ENCODE peak calls at places on chromosomes 11 and 22, in six cellular contexts. One of them, this sample, is unnamed.

GRCh38 chr11:763549-764321 is 13.6 kb downstream of the GATD1 start:
- DNase-seq in NCI-H2171 treated with DMSO at 0.1 percent for 48 hours: no peak
- DNase-seq in KBM-7: no peak
- DNase-seq in anterior cingulate cortex: no peak
- DNase-seq in upper lobe of right lung: no peak
- DNase-seq in fibroblast of gingiva: no peak
- DNase-seq in this sample: no peak

GRCh38 chr11:120708511-120709183 is 197.1 kb downstream of the GRIK4 start:
- DNase-seq in NCI-H2171 treated with DMSO at 0.1 percent for 48 hours: no peak
- DNase-seq in KBM-7: no peak
- DNase-seq in anterior cingulate cortex: no peak
- DNase-seq in upper lobe of right lung: no peak
- DNase-seq in fibroblast of gingiva: no peak
- DNase-seq in this sample: no peak

GRCh38 chr11:124754309-124754708 is 2.3 kb upstream of the VSIG2 start:
- DNase-seq in NCI-H2171 treated with DMSO at 0.1 percent for 48 hours: no peak
- DNase-seq in KBM-7: no peak
- DNase-seq in anterior cingulate cortex: no peak
- DNase-seq in upper lobe of right lung: no peak
- DNase-seq in fibroblast of gingiva: no peak
- DNase-seq in this sample: peak; percentile 67

GRCh38 chr11:87036756-87037449 is 831 bp upstream of the TMEM135 start:
- DNase-seq in NCI-H2171 treated with DMSO at 0.1 percent for 48 hours: no peak
- DNase-seq in KBM-7: no peak
- DNase-seq in anterior cingulate cortex: peak; percentile 60
- DNase-seq in upper lobe of right lung: no peak
- DNase-seq in fibroblast of gingiva: no peak
- DNase-seq in this sample: no peak

GRCh38 chr11:10287766-10288165 is 6.3 kb downstream of the SBF2 start:
- DNase-seq in NCI-H2171 treated with DMSO at 0.1 percent for 48 hours: no peak
- DNase-seq in KBM-7: no peak
- DNase-seq in anterior cingulate cortex: no peak
- DNase-seq in upper lobe of right lung: no peak
- DNase-seq in fibroblast of gingiva: no peak
- DNase-seq in this sample: no peak

GRCh38 chr11:35364101-35364780 is 55.1 kb downstream of the SLC1A2 start:
- DNase-seq in NCI-H2171 treated with DMSO at 0.1 percent for 48 hours: no peak
- DNase-seq in KBM-7: no peak
- DNase-seq in anterior cingulate cortex: no peak
- DNase-seq in upper lobe of right lung: peak; percentile 62
- DNase-seq in fibroblast of gingiva: peak; percentile 96
- DNase-seq in this sample: peak; percentile 95

GRCh38 chr11:8963569-8964323 is 496 bp downstream of the TMEM9B start:
- DNase-seq in NCI-H2171 treated with DMSO at 0.1 percent for 48 hours: peak; percentile 82
- DNase-seq in KBM-7: peak; percentile 10
- DNase-seq in anterior cingulate cortex: no peak
- DNase-seq in upper lobe of right lung: peak; percentile 94
- DNase-seq in fibroblast of gingiva: no peak
- DNase-seq in this sample: peak; percentile 82

GRCh38 chr11:134741453-134742227 is 329.6 kb upstream of the B3GAT1 start:
- DNase-seq in NCI-H2171 treated with DMSO at 0.1 percent for 48 hours: no peak
- DNase-seq in KBM-7: no peak
- DNase-seq in anterior cingulate cortex: no peak
- DNase-seq in upper lobe of right lung: no peak
- DNase-seq in fibroblast of gingiva: no peak
- DNase-seq in this sample: no peak

GRCh38 chr11:96125400-96125799 is 201.5 kb upstream of the MTMR2 start:
- DNase-seq in NCI-H2171 treated with DMSO at 0.1 percent for 48 hours: no peak
- DNase-seq in KBM-7: no peak
- DNase-seq in anterior cingulate cortex: no peak
- DNase-seq in upper lobe of right lung: no peak
- DNase-seq in fibroblast of gingiva: no peak
- DNase-seq in this sample: no peak

GRCh38 chr11:126561327-126561893 is 205.9 kb downstream of the ST3GAL4 start:
- DNase-seq in NCI-H2171 treated with DMSO at 0.1 percent for 48 hours: no peak
- DNase-seq in KBM-7: peak; percentile 41
- DNase-seq in anterior cingulate cortex: no peak
- DNase-seq in upper lobe of right lung: no peak
- DNase-seq in fibroblast of gingiva: peak; percentile 27
- DNase-seq in this sample: peak; percentile 52

GRCh38 chr22:49768511-49768910 is 59.2 kb downstream of the BRD1 start:
- DNase-seq in NCI-H2171 treated with DMSO at 0.1 percent for 48 hours: no peak
- DNase-seq in KBM-7: no peak
- DNase-seq in anterior cingulate cortex: no peak
- DNase-seq in upper lobe of right lung: peak; percentile 59
- DNase-seq in fibroblast of gingiva: no peak
- DNase-seq in this sample: no peak

GRCh38 chr22:34669001-34669400 is 397.0 kb upstream of the ISX start:
- DNase-seq in NCI-H2171 treated with DMSO at 0.1 percent for 48 hours: no peak
- DNase-seq in KBM-7: no peak
- DNase-seq in anterior cingulate cortex: no peak
- DNase-seq in upper lobe of right lung: no peak
- DNase-seq in fibroblast of gingiva: no peak
- DNase-seq in this sample: peak; percentile 79

This sample was measured in M059J.